ENCODE peak calls at places on chromosomes 2 and 18, in five cellular contexts. L is kidney; I is CD8-positive, alpha-beta T cell; J is transverse colon; Z is cardiac muscle cell. W is an unnamed sample. For H3K4me1, the result is how much of the 10 kb centered on the place peaks cover.

GRCh38 chr2:9205481-9205880 is 1.1 kb upstream of the ASAP2 start:
- DNase-seq in I (no peak), J (no peak), L (no peak), Z (no peak), W (no peak)

GRCh38 chr18:2716394-2717326 is 61.1 kb downstream of the SMCHD1 start:
- DNase-seq in Z (no peak), J (no peak), I (no peak), L (no peak), W (no peak)

GRCh38 chr2:179711375-179711774 is 150.0 kb downstream of the ZNF385B start:
- DNase-seq in I (no peak), L (no peak), J (no peak), Z (no peak), W (no peak)

GRCh38 chr18:8416212-8417019 is 192.8 kb upstream of the RAB12 start:
- DNase-seq in L (no peak), Z (no peak), I (no peak), J (no peak), W (no peak)

GRCh38 chr18:74128114-74128513 is 19.5 kb downstream of the FBXO15 start:
- DNase-seq in I (no peak), J (no peak), Z (no peak), L (no peak), W (no peak)

GRCh38 chr2:136019825-136020224 is 34.4 kb upstream of the DARS1 start:
- DNase-seq in L (no peak), J (no peak), I (no peak), Z (no peak), W (no peak)

GRCh38 chr2:163717993-163718680 is 17.7 kb downstream of the FIGN start:
- DNase-seq in Z (no peak), I (no peak), L (no peak), J (no peak), W (no peak)

GRCh38 chr2:53793261-53793660 is 6.4 kb downstream of the ERLEC1 start:
- DNase-seq in Z (no peak), I (no peak), L (no peak), J (no peak), W (no peak)

GRCh38 chr2:119645173-119645846 is 33.7 kb upstream of the TMEM177 start:
- DNase-seq in Z (peak), L (no peak), I (no peak), J (no peak), W (no peak)

GRCh38 chr2:148675708-148676107 is 31.2 kb downstream of the EPC2 start:
- DNase-seq in L (no peak), J (no peak), I (no peak), Z (peak), W (no peak)

GRCh38 chr2:157672129-157672528 is 43.5 kb upstream of the ACVR1C start:
- DNase-seq in J (no peak), I (no peak), L (no peak), Z (no peak), W (no peak)

GRCh38 chr2:109399061-109399460 is 214.7 kb downstream of the SEPTIN10 start:
- DNase-seq in L (no peak), Z (peak), J (no peak), I (no peak), W (no peak)

GRCh38 chr18:41881285-41881684 is 73.7 kb upstream of the PIK3C3 start:
- DNase-seq in Z (no peak), L (no peak), J (no peak), I (no peak), W (no peak)

GRCh38 chr18:75116809-75117208 is 92.1 kb downstream of the PTGR3 start:
- DNase-seq in I (no peak), Z (no peak), J (no peak), L (no peak), W (no peak)

GRCh38 chr18:79389689-79390088 is 6.0 kb upstream of the NFATC1 start:
- DNase-seq in L (no peak), Z (no peak), J (no peak), I (no peak), W (no peak)

GRCh38 chr2:1773883-1774282 is 29.6 kb upstream of the PXDN start:
- DNase-seq in L (peak), I (no peak), J (no peak), Z (no peak), W (no peak)

GRCh38 chr2:144414324-144414845 is 105.5 kb downstream of the ZEB2 start:
- DNase-seq in Z (peak), J (no peak), L (peak), I (no peak), W (no peak)

GRCh38 chr2:240143276-240143675 is 2.8 kb upstream of the OTOS start:
- DNase-seq in Z (no peak), J (no peak), L (peak), I (no peak), W (no peak)

GRCh38 chr2:11024687-11025086 is 113.0 kb downstream of the KCNF1 start:
- DNase-seq in L (no peak), I (no peak), Z (peak), J (no peak), W (no peak)

GRCh38 chr18:14958701-14959100 is 210.7 kb downstream of the ANKRD30B start:
- DNase-seq in Z (no peak), J (no peak), L (no peak), I (no peak), W (no peak)

GRCh38 chr2:150019063-150019462 is 431.5 kb upstream of the MMADHC start:
- DNase-seq in J (no peak), Z (no peak), I (no peak), L (no peak), W (no peak)

GRCh38 chr2:73175663-73176204 is 26.6 kb upstream of the NOTO start:
- DNase-seq in J (peak), L (peak), Z (peak), I (peak), W (peak)

GRCh38 chr2:85712261-85712660 is 18.1 kb downstream of the GNLY start:
- DNase-seq in J (no peak), L (no peak), I (no peak), Z (no peak), W (no peak)

GRCh38 chr2:15588329-15588919 is 3.2 kb upstream of the DDX1 start:
- DNase-seq in L (no peak), Z (peak), I (no peak), J (peak), W (no peak)

GRCh38 chr18:51767293-51767692 is 569.8 kb upstream of the MEX3C start:
- DNase-seq in Z (no peak), L (peak), J (no peak), I (no peak), W (no peak)

GRCh38 chr18:36756262-36756661 is 72.5 kb downstream of the TPGS2 start:
- DNase-seq in L (no peak), J (no peak), Z (peak), I (no peak), W (no peak)

GRCh38 chr2:223944704-223945531 is at the start of gene WDFY1:
- DNase-seq in L (peak), I (peak), J (peak), Z (peak), W (peak)

GRCh38 chr18:32301976-32302743 is 112.3 kb downstream of the MEP1B start:
- DNase-seq in J (no peak), I (no peak), Z (peak), L (no peak), W (no peak)

GRCh38 chr2:223566398-223566797 is 35.8 kb downstream of the SCG2 start:
- DNase-seq in L (no peak), I (no peak), J (no peak), Z (no peak), W (no peak)

GRCh38 chr2:29281585-29281984 is 166.4 kb downstream of the CLIP4 start:
- DNase-seq in Z (peak), I (no peak), L (peak), J (no peak), W (no peak)

GRCh38 chr2:113211226-113212105 is 37.7 kb downstream of the PSD4 start:
- DNase-seq in I (no peak), Z (no peak), J (no peak), L (no peak), W (no peak)

GRCh38 chr2:196515608-196516007 is 123.9 kb upstream of the CCDC150 start:
- DNase-seq in J (no peak), L (no peak), Z (no peak), I (no peak), W (no peak)

GRCh38 chr2:75612108-75612861 is 34.3 kb upstream of the MRPL19 start:
- DNase-seq in Z (no peak), I (no peak), L (no peak), J (no peak), W (no peak)

GRCh38 chr2:65407240-65407639 is 25.2 kb downstream of the SPRED2 start:
- DNase-seq in L (no peak), I (no peak), Z (no peak), J (no peak), W (no peak)

GRCh38 chr2:9327873-9328352 is 95.4 kb downstream of the ITGB1BP1 start:
- DNase-seq in I (no peak), L (no peak), Z (peak), J (no peak), W (no peak)

GRCh38 chr2:219057709-219058540 is 2.8 kb downstream of the IHH start:
- DNase-seq in Z (peak), J (peak), L (peak), I (peak), W (peak)

GRCh38 chr2:119598576-119598975 is 54.3 kb downstream of the CFAP221 start:
- DNase-seq in L (no peak), I (no peak), J (no peak), Z (no peak), W (no peak)

DNA sequence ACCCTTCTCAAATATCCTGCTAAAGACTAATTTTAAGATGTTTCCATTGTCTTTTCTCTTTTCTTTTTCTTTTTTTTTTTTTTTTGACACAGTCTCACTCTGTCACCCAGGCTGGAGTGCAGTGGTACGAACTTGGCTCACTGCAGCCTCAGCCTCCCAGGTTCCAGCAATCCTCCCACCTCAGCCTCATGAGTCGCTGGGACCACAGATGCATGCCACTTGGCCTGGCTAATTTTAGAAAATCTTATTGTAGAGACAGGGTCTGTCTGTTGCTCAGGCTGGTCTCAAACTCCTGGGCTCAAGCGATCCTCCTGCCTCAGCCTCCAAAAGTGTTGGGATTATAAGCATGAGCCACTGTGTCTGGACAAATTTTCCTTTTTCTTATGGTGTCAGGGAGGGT is 167.5 kb downstream of the MCFD2 start:
- DNase-seq in I (no peak), Z (no peak), J (no peak), L (no peak), W (no peak)
- H3K4me1 ChIP-seq in I (under half), Z (under half), J (under half), L (under half), W (under half)

GRCh38 chr18:13800505-13801259 is 23.3 kb upstream of the MC5R start:
- DNase-seq in I (peak), Z (peak), L (peak), J (peak), W (no peak)

GRCh38 chr18:13799396-13799795 is 24.6 kb upstream of the MC5R start:
- DNase-seq in Z (no peak), L (no peak), J (no peak), I (no peak), W (no peak)

GRCh38 chr18:13804305-13804704 is 19.6 kb upstream of the MC5R start:
- DNase-seq in I (no peak), L (no peak), Z (no peak), J (no peak), W (no peak)

GRCh38 chr18:13797157-13797611 is 26.8 kb upstream of the MC5R start:
- DNase-seq in Z (no peak), I (no peak), J (no peak), L (no peak), W (no peak)

GRCh38 chr18:13801260-13801601 is 22.7 kb upstream of the MC5R start:
- DNase-seq in Z (no peak), L (no peak), J (no peak), I (no peak), W (no peak)
- H3K4me3 ChIP-seq in Z (peak), L (peak), J (peak), I (no peak), W (no peak)

GRCh38 chr2:187867165-187867564 is 312.9 kb upstream of the TFPI start:
- DNase-seq in L (no peak), Z (no peak), J (no peak), I (no peak), W (no peak)

GRCh38 chr2:187865025-187865424 is 310.8 kb upstream of the TFPI start:
- DNase-seq in J (no peak), I (no peak), Z (no peak), L (no peak), W (no peak)

GRCh38 chr2:187857826-187858225 is 303.6 kb upstream of the TFPI start:
- DNase-seq in I (no peak), L (no peak), J (no peak), Z (no peak), W (no peak)

GRCh38 chr2:187862715-187863114 is 308.5 kb upstream of the TFPI start:
- DNase-seq in I (no peak), Z (no peak), L (no peak), J (no peak), W (no peak)
- H3K4me1 ChIP-seq in I (under half), Z (under half), L (under half), J (under half), W (under half)

GRCh38 chr2:18430996-18431748 is 129.3 kb downstream of the RDH14 start:
- DNase-seq in J (no peak), L (no peak), Z (no peak), I (no peak), W (no peak)

GRCh38 chr2:18432999-18433398 is 127.5 kb downstream of the RDH14 start:
- DNase-seq in J (no peak), I (no peak), Z (peak), L (no peak), W (no peak)

GRCh38 chr2:18425186-18425585 is 135.3 kb downstream of the RDH14 start:
- DNase-seq in L (no peak), I (no peak), J (no peak), Z (peak), W (no peak)

GRCh38 chr2:18426174-18426573 is 134.3 kb downstream of the RDH14 start:
- DNase-seq in L (no peak), I (no peak), Z (no peak), J (no peak), W (no peak)

DNA sequence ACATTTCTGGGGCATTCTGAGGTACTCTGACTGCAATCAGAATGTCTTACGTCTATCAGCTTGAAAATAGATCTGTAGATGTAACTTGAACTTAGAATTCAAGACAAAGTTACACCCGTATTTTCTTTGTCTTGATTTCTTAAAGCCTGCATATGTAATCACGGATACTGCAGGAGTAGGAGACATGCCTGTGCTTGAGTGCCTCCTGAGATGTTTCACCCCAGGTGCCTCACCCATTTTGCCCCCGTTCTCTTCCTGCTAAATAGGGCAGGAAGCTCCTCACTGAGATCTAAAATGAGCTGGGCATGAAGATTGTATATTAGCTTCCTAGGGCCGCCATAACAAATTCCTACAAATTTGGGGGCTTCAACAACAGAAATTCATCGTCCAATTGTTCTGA is 131.9 kb downstream of the RDH14 start:
- DNase-seq in I (no peak), J (no peak), Z (no peak), L (no peak), W (no peak)
- H3K4me3 ChIP-seq in I (no peak), J (no peak), Z (no peak), L (no peak), W (no peak)

DNA sequence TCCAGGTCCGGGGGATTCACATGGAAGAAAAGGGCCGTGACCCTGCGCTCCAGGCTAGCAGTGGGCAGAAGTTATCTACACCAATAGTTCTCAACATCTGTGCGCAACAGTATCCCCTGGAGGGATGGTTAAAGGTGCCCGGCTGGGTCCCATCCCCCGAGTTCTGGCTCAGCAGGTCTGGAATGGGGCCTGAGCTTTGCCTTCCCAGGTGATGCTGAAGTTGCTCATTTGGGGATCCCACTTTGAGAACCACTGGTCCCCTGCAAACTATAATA is 31.1 kb downstream of the DNMT3A start:
- DNase-seq in Z (no peak), I (no peak), L (no peak), J (no peak), W (no peak)
- H3K4me1 ChIP-seq in Z (under half), I (half or more), L (under half), J (under half), W (under half)

DNA sequence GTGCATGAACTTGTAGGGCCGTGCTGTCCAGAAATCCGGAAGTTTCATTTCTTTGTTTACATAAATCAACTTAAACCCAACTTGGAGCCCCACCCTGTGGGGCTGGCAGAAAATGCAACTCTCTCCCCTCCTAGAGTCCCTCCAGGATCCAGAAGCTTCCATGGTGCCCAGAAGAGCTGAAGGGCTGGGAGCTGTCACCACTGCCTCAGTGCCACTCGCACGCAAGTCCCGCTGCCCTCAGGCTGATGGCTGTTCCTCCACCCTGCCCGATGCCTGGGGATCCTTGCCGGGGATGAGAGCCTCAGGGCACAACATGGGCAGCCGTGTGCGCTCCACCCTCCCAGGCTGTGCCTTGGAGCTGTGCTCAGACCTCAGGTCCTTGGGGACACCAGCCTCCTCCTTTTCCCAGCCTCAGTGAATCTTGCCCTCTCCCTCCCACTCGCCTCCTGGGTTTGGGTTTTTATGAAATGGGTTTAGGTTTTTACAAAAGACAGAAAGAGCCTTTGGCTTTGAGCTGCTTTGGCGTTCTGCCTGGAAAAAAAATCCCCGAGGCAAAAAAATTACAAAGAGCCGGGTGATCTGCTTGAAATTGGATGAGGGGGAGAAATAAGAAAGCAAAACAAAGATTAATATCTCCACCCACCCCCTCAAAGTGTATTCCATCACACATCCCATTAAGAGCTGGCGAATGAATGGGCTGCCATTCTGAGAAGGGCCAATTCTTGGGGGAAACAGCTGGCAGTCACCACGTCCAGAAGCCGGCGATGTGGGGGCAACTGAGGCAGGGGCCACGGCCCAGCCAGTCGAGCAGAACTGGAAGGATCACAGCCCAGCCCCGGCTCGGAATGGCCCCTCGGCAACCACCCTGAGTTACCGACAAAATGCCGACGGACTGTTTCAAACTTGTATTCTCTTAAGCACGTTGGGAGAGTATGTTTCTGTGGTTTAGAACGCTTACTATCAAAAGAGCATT is 155.4 kb downstream of the TWIST2 start:
- DNase-seq in L (peak), I (no peak), J (no peak), Z (peak), W (no peak)
- H3K4me3 ChIP-seq in L (no peak), I (no peak), J (no peak), Z (no peak), W (no peak)

GRCh38 chr2:98796775-98797544 is 66.0 kb upstream of the MGAT4A start:
- DNase-seq in J (no peak), L (no peak), I (no peak), Z (peak), W (no peak)
- H3K4me1 ChIP-seq in J (under half), L (under half), I (under half), Z (under half), W (under half)

W was measured in effector memory CD4-positive, alpha-beta T cell.